ENCODE peak calls at places on chromosome 9, in four cellular contexts. V, E, U and N are unnamed samples.

GRCh38 chr9:19155106-19155999 is 28.1 kb upstream of the PLIN2 start:
- DNase-seq in E (no peak), V (no peak), U (no peak), N (no peak)

GRCh38 chr9:77575785-77576184 is 72.3 kb downstream of the GNA14 start:
- DNase-seq in E (peak), V (no peak), U (no peak), N (peak)

GRCh38 chr9:130522233-130522808 is 57.1 kb upstream of the FUBP3 start:
- DNase-seq in E (peak), V (no peak), U (no peak), N (peak)

GRCh38 chr9:76716270-76716669 is 48.0 kb upstream of the PCA3 start:
- DNase-seq in E (no peak), U (no peak), V (no peak), N (no peak)

GRCh38 chr9:91740713-91741112 is 209.3 kb downstream of the ROR2 start:
- DNase-seq in V (no peak), E (no peak), U (no peak), N (no peak)

GRCh38 chr9:99012957-99013512 is 69.3 kb downstream of the COL15A1 start:
- DNase-seq in U (no peak), V (no peak), E (peak), N (no peak)

GRCh38 chr9:2741441-2742158 is 24.3 kb downstream of the KCNV2 start:
- DNase-seq in E (no peak), V (no peak), U (no peak), N (no peak)

GRCh38 chr9:74245871-74246552 is 251.1 kb upstream of the RORB start:
- DNase-seq in E (no peak), U (no peak), V (no peak), N (no peak)

DNA sequence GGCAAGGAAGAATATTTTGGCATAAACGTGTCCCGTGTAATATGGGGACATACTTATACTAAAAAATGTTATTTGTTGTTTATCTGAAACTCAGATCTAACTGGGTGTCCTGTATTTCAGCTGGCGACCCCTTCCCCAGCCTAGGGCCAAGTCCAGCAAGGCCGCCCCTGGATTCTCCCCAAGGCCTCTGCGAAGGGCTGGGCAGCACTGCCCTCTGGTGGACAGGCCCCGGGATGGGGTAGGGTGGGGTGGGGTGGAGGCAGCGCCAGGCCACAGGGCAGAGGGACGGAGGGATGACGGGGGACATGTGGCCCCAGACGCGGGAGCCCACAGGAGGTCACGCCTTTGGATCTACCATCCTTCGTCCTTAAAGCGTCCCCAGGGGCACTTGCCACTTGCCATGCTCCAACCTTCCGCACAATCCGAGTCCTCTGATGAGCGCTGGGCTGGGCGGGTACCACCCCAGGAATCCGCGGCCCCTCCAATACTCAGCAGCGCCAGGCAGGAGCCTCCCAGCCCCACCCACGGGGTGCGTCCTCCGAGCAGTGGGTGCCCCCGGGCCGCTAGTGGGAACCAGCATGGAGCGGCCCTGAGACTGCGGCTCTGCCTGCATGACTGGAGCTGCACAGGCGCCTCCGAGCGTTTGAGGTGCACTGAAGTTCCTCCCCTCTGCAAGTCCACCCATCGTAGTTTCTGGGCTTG is 7.1 kb upstream of the AGPAT2 start:
- DNase-seq in U (no peak), V (peak), E (peak), N (peak)
- TF ChIP-seq TCF7 in U (no peak), V (no peak), E (no peak), N (no peak)

GRCh38 chr9:35665471-35665818 is 450 bp upstream of the ARHGEF39 start:
- DNase-seq in E (no peak), V (no peak), U (no peak), N (no peak)

GRCh38 chr9:35662437-35662836 is 2.6 kb downstream of the ARHGEF39 start:
- DNase-seq in U (no peak), E (no peak), V (no peak), N (no peak)

GRCh38 chr9:35666547-35666946 is 1.6 kb upstream of the ARHGEF39 start:
- DNase-seq in V (no peak), E (no peak), U (no peak), N (no peak)

GRCh38 chr9:35666045-35666444 is 1.1 kb upstream of the ARHGEF39 start:
- DNase-seq in V (no peak), E (no peak), U (no peak), N (no peak)

DNA sequence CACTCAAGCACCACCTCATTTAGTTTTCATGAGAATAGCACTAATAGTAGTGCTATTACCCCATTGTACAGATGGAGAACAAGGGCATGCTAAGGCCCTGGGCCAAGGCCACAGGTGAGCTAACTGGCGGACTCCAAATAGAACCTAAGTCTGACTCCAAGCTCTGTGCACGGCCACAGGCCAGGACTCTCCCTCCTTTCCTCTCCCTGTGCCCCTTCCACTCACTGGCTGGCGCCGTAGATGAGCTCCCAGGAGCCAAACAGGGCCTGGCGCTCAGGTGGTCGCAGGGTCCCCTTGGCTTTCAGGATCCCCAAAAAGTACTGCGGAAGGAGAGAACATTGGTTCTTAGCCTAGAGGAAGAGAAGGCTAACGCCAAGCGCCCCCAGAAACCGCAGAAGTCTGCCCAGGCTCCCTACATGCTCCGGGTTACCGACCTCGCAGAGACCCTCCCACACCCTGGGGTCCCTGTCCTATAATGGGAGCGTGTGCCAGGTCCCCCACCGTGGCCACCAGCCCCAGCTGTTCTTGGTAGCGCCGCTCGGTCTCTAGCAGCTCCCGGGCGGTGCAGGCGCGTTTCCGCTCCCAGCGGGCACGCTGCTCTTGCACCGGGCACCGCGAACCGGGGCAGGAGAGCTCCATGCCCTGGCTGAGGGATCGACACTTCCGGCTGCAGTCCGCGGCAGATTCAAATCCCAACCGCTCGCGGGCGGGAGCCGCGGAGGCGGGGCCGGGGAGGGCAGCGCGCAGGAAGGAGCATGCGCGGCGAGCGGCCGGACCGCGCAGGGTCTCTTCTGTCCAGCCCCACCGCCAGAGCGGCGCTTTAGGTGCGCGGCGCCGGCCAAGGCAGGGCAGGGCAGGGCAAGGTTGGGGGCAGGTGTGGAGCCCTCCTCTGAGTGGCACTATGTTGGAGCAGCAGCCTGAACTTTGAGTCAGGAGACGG is at the start of gene ARHGEF39:
- DNase-seq in E (peak), V (peak), U (no peak), N (peak)
- TF ChIP-seq TCF7 in E (no peak), V (no peak), U (no peak), N (no peak)

DNA sequence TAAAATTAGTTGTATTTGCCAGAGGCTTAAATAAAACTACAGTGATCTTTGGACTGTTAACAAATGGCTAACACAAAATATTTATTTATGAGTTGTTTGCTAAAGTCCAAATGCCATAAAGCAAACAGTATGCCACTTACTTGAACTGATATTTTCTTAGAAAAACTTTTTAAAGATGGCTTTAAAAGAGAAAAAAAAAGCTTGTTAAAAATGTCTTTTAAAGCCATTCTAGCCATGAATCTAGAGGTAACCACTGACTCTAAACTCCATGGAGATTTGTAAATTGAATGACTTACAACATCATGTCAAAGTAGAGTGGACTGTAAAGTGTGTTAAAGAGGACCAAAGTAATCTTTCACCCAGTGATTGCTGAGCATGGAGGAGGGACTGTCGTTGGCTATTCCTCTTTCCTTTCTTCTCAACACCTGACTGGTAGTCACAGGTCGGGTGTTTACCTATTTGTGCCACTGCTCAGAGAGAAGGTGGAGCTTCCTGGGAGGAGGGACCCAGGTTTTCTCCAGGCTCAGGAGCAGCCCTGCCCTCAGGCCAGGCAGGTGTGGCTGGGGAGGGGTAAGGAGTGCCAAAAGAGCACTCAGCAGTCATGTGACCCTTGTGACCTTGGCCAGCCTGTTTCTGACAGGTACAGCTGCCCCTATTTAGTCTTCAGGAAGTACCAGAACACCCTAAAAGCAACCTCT is 69.1 kb upstream of the TJP2 start:
- DNase-seq in V (peak), U (no peak), E (no peak), N (peak)
- TF ChIP-seq TCF7 in V (peak), U (no peak), E (no peak), N (no peak)

GRCh38 chr9:124205686-124206352 is 51.9 kb upstream of the NEK6 start:
- DNase-seq in U (no peak), E (no peak), V (no peak), N (no peak)

GRCh38 chr9:124199474-124199873 is 58.3 kb upstream of the NEK6 start:
- DNase-seq in V (no peak), E (no peak), U (no peak), N (no peak)

GRCh38 chr9:124198948-124199347 is 58.8 kb upstream of the NEK6 start:
- DNase-seq in E (no peak), U (no peak), V (no peak), N (no peak)

GRCh38 chr9:124203818-124204217 is 53.9 kb upstream of the NEK6 start:
- DNase-seq in V (no peak), U (no peak), E (no peak), N (no peak)

DNA sequence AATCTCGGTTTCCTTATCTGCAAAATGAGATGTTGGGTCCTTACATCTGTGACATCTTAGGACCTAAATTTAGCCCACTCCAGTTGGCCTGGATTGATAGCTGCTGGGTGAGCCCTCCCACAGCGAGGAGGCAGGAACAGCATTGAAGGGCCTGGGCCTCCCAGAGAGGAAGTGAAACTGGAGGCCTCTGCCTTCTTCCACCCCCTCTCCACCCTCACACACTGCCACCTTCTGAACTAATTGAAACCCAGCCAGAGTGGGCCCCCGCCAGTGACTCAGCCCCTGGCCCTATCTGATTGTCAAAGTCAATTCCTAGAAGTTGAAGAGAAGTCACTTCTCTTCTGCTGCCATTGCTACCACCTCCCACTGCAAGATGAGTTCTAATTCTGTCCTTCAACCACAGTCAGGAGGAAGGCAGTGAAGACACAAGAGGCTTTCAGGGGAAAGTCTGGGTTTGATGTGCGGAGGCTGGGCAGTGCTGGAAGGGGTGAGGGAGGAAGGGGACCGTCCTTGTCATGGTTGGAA is 55.2 kb upstream of the NEK6 start:
- DNase-seq in E (peak), V (no peak), U (peak), N (no peak)
- TF ChIP-seq TCF7 in E (no peak), V (no peak), U (peak), N (no peak)